ENCODE peak calls at places on chromosomes 11 and 22, in nine cellular contexts. X is A549, G is AG09309, A is lung, C is heart right ventricle, N is bronchial epithelial cell, V is cardiac fibroblast, P is endodermal cell, Z is esophagus squamous epithelium. U is an unnamed sample.

GRCh38 chr11:36743039-36743438 is 145.0 kb upstream of the RAG2 start:
- DNase-seq in X (no peak), G (no peak), A (no peak), C (no peak), N (no peak), V (no peak), P (no peak), Z (no peak), U (no peak)

GRCh38 chr11:116533186-116533825 is 239.5 kb downstream of the BUD13 start:
- DNase-seq in X (no peak), G (no peak), A (no peak), C (no peak), N (no peak), V (no peak), P (peak; percentile 62), Z (no peak), U (no peak)

GRCh38 chr11:65569164-65569972 is 909 bp upstream of the ZNRD2 start:
- DNase-seq in X (no peak), G (no peak), A (no peak), C (no peak), N (no peak), V (no peak), P (no peak), Z (no peak), U (no peak)

GRCh38 chr22:27460596-27461347 is 340.8 kb downstream of the MN1 start:
- DNase-seq in X (no peak), G (no peak), A (no peak), C (peak; percentile 30), N (no peak), V (peak; percentile 56), P (no peak), Z (no peak), U (no peak)

GRCh38 chr11:28350216-28350615 is 242.0 kb downstream of the METTL15 start:
- DNase-seq in X (no peak), G (no peak), A (no peak), C (no peak), N (no peak), V (no peak), P (no peak), Z (no peak), U (no peak)

GRCh38 chr11:28697920-28698827 is 590.0 kb downstream of the METTL15 start:
- DNase-seq in X (peak; percentile 71), G (no peak), A (no peak), C (peak; percentile 39), N (peak; percentile 48), V (peak; percentile 80), P (peak; percentile 93), Z (no peak), U (no peak)

GRCh38 chr22:31933816-31934482 is 10.4 kb upstream of the YWHAH start:
- DNase-seq in X (no peak), G (no peak), A (no peak), C (no peak), N (no peak), V (no peak), P (no peak), Z (no peak), U (no peak)

GRCh38 chr11:31850365-31850764 is 39.2 kb upstream of the PAX6 start:
- DNase-seq in X (no peak), G (no peak), A (no peak), C (no peak), N (no peak), V (no peak), P (no peak), Z (no peak), U (no peak)

GRCh38 chr11:129252621-129253020 is 60.5 kb upstream of the ARHGAP32 start:
- DNase-seq in X (no peak), G (no peak), A (no peak), C (no peak), N (no peak), V (no peak), P (peak; percentile 71), Z (no peak), U (no peak)

GRCh38 chr11:61589961-61590360 is 9.1 kb upstream of the SYT7 start:
- DNase-seq in X (no peak), G (no peak), A (no peak), C (no peak), N (peak; percentile 69), V (no peak), P (no peak), Z (no peak), U (no peak)

GRCh38 chr22:42316988-42317387 is 46.5 kb upstream of the TCF20 start:
- DNase-seq in X (no peak), G (peak; percentile 4), A (peak; percentile 41), C (no peak), N (peak; percentile 68), V (peak; percentile 5), P (no peak), Z (no peak), U (no peak)

GRCh38 chr11:88105952-88106351 is 69.3 kb downstream of the RAB38 start:
- DNase-seq in X (no peak), G (no peak), A (no peak), C (no peak), N (no peak), V (no peak), P (no peak), Z (no peak), U (no peak)

GRCh38 chr11:74686792-74687191 is 44.4 kb downstream of the CHRDL2 start:
- DNase-seq in X (no peak), G (peak; percentile 59), A (no peak), C (no peak), N (peak; percentile 63), V (peak; percentile 85), P (no peak), Z (no peak), U (no peak)

GRCh38 chr11:111452146-111452545 is 60.0 kb downstream of the BTG4 start:
- DNase-seq in X (no peak), G (no peak), A (no peak), C (no peak), N (peak; percentile 37), V (no peak), P (peak; percentile 28), Z (no peak), U (no peak)

GRCh38 chr11:14764213-14764898 is 120.8 kb downstream of the PDE3B start:
- DNase-seq in X (no peak), G (no peak), A (no peak), C (no peak), N (no peak), V (peak; percentile 4), P (no peak), Z (no peak), U (no peak)

GRCh38 chr11:66696186-66696585 is 18.5 kb upstream of the RBM4B start:
- DNase-seq in X (no peak), G (no peak), A (no peak), C (no peak), N (no peak), V (no peak), P (no peak), Z (no peak), U (no peak)

GRCh38 chr11:69985654-69986420 is 92.3 kb upstream of the ANO1 start:
- DNase-seq in X (no peak), G (no peak), A (no peak), C (peak; percentile 41), N (no peak), V (no peak), P (peak; percentile 71), Z (no peak), U (no peak)

GRCh38 chr11:114448749-114449484 is 9.7 kb downstream of the REXO2 start:
- DNase-seq in X (no peak), G (no peak), A (no peak), C (no peak), N (peak; percentile 42), V (peak; percentile 40), P (no peak), Z (no peak), U (no peak)

GRCh38 chr22:36417281-36417686 is 29.5 kb upstream of the MYH9 start:
- DNase-seq in X (no peak), G (no peak), A (peak; percentile 69), C (no peak), N (peak; percentile 98), V (peak; percentile 79), P (peak; percentile 61), Z (no peak), U (no peak)

GRCh38 chr11:77115181-77115611 is 12.6 kb downstream of the OMP start:
- DNase-seq in X (peak; percentile 23), G (no peak), A (no peak), C (no peak), N (no peak), V (no peak), P (peak; percentile 78), Z (no peak), U (no peak)
- TF ChIP-seq CTCF in X (no peak), G (no peak), A (no peak), C (no peak), N (peak; percentile 17), V (peak; percentile 32), P (peak; percentile 72), Z (peak; percentile 26), U (no peak)

GRCh38 chr11:75981546-75981945 is 166.5 kb downstream of the UVRAG start:
- DNase-seq in X (no peak), G (no peak), A (no peak), C (no peak), N (no peak), V (no peak), P (no peak), Z (no peak), U (no peak)
- H3K4me3 ChIP-seq in X (no peak overlapping the region), G (no peak overlapping the region), A (no peak overlapping the region), C (no peak overlapping the region), N (no peak overlapping the region), V (no peak overlapping the region), P (peak overlapping the region; percentile 83), Z (no peak overlapping the region), U (no peak overlapping the region)

DNA sequence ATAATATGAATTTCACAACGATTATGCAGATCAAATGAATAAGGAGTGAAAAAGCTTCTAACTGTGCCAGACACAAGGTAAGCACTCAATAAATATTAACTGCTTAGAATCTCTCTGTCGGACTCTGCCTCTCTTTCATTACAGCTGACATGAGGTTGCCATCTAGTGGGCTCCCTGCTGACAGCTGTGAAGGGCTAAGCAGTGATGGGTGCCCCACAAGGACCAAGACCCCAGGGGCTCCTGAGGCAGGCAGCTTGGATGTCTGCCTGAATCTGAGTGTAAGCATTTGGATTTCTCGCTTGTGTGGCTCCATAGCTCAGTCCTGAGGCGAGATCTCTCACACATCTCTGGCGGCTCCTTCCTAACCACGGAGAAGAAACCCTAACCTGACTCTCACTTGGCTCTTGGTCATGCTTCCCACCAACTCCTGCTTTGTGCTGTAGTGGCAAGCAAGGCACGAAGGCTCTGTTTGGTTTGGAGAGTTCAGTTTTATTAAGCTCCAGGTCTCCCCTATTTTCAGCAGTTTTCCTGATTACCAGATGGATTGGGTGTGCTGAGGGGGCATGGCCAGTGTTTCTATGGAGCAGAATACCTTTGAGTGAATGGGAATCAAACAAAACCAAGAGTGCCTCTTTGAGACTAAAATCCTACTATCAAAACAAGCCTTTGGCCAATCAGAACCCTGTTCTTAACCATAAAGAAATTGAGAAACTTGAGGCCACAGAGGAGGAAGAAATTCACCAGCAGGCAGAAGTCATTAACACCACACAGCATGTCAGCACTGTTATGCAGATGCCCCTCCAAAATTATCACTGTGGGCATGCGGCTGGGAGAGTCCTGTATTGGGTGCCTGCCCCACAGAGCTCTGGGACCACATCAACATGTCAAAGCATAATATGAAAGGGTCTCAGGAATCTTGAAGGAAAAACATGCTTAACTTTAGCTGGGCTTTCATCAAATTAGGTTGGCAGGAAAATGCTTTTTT is 152.8 kb upstream of the NTM start:
- DNase-seq in X (peak; percentile 1), G (no peak), A (no peak), C (no peak), N (peak; percentile 27), V (peak; percentile 5), P (peak; percentile 72), Z (no peak), U (no peak)
- TF ChIP-seq CTCF in X (peak; percentile 9), G (peak; percentile 63), A (no peak), C (peak; percentile 61), N (peak; percentile 61), V (peak; percentile 15), P (peak; percentile 67), Z (peak; percentile 48), U (peak; percentile 47)

GRCh38 chr22:49449377-49449776 is 378.3 kb downstream of the BRD1 start:
- DNase-seq in X (no peak), G (no peak), A (no peak), C (no peak), N (no peak), V (no peak), P (peak; percentile 50), Z (no peak), U (no peak)
- H3K4me3 ChIP-seq in X (no peak overlapping the region), G (no peak overlapping the region), A (no peak overlapping the region), C (no peak overlapping the region), N (no peak overlapping the region), V (no peak overlapping the region), P (peak overlapping the region; percentile 79), Z (no peak overlapping the region), U (no peak overlapping the region)

U was measured in Panc1.